ENCODE peak calls at places on chromosome X, in nine cellular contexts. T is T47D; E is GM23338; N is endothelial cell; M is AG20443; L is amygdala; A is KBM-7; W is fibroblast of the aortic adventitia; I is activated T-cell treated with anti-CD3 and anti-CD28 coated beads, Interleukin-2, amount 50 U/mL, for 1 hour. O is an unnamed sample.

GRCh38 chrX:48937065-48937907 is 18.5 kb upstream of the PIM2 start:
- DNase-seq in T (no peak), E (peak), N (no peak), M (no peak), L (no peak), A (peak), W (no peak), I (peak), O (no peak)

GRCh38 chrX:9476810-9477575 is 12.1 kb downstream of the TBL1X start:
- DNase-seq in T (no peak), E (no peak), N (no peak), M (no peak), L (no peak), A (no peak), W (no peak), I (no peak), O (no peak)

GRCh38 chrX:150841466-150842197 is 56.8 kb downstream of the CD99L2 start:
- DNase-seq in T (no peak), E (no peak), N (no peak), M (peak), L (no peak), A (no peak), W (peak), I (no peak), O (no peak)

GRCh38 chrX:10077425-10078188 is 79.2 kb upstream of the CLCN4 start:
- DNase-seq in T (no peak), E (no peak), N (no peak), M (no peak), L (no peak), A (no peak), W (no peak), I (no peak), O (no peak)

GRCh38 chrX:10486373-10486772 is 134.0 kb downstream of the MID1 start:
- DNase-seq in T (peak), E (no peak), N (no peak), M (peak), L (no peak), A (no peak), W (peak), I (no peak), O (no peak)

GRCh38 chrX:15242899-15243555 is 26.9 kb downstream of the ASB9 start:
- DNase-seq in T (peak), E (peak), N (peak), M (peak), L (no peak), A (peak), W (peak), I (no peak), O (peak)

GRCh38 chrX:73812256-73812655 is 249.3 kb downstream of the CHIC1 start:
- DNase-seq in T (no peak), E (no peak), N (no peak), M (peak), L (no peak), A (no peak), W (no peak), I (no peak), O (no peak)

GRCh38 chrX:151174581-151175282 is 1.7 kb upstream of the GPR50 start:
- DNase-seq in T (no peak), E (peak), N (peak), M (no peak), L (no peak), A (no peak), W (no peak), I (no peak), O (no peak)

GRCh38 chrX:15674514-15674898 is 9.9 kb upstream of the CLTRN start:
- DNase-seq in T (peak), E (peak), N (peak), M (peak), L (no peak), A (peak), W (peak), I (no peak), O (peak)

GRCh38 chrX:23235051-23235450 is 99.6 kb upstream of the PTCHD1 start:
- DNase-seq in T (no peak), E (peak), N (no peak), M (no peak), L (no peak), A (no peak), W (no peak), I (no peak), O (no peak)

GRCh38 chrX:71367396-71367795 is 1.2 kb downstream of the TAF1 start:
- DNase-seq in T (no peak), E (no peak), N (no peak), M (no peak), L (no peak), A (no peak), W (peak), I (peak), O (no peak)

GRCh38 chrX:123962006-123962485 is 540 bp downstream of the STAG2 start:
- DNase-seq in T (peak), E (peak), N (no peak), M (peak), L (no peak), A (no peak), W (no peak), I (no peak), O (no peak)

GRCh38 chrX:3577551-3577950 is 135.9 kb downstream of the PRKX start:
- DNase-seq in T (no peak), E (no peak), N (no peak), M (no peak), L (no peak), A (no peak), W (no peak), I (no peak), O (no peak)

GRCh38 chrX:153816821-153817220 is 13.5 kb downstream of the PDZD4 start:
- DNase-seq in T (no peak), E (no peak), N (no peak), M (no peak), L (no peak), A (peak), W (no peak), I (peak), O (no peak)

GRCh38 chrX:63439580-63439979 is 88.4 kb upstream of the SPIN4 start:
- DNase-seq in T (no peak), E (no peak), N (no peak), M (no peak), L (no peak), A (no peak), W (no peak), I (no peak), O (no peak)

GRCh38 chrX:150546711-150547153 is 21.7 kb upstream of the MTM1 start:
- DNase-seq in T (no peak), E (no peak), N (no peak), M (no peak), L (no peak), A (peak), W (peak), I (peak), O (no peak)

GRCh38 chrX:2627272-2627867 is 63.7 kb upstream of the CD99 start:
- DNase-seq in T (peak), E (peak), N (no peak), M (peak), L (no peak), A (peak), W (peak), I (peak), O (peak)

GRCh38 chrX:155997436-155997835 is at the start of gene IL9R:
- DNase-seq in T (no peak), E (no peak), N (no peak), M (no peak), L (no peak), A (peak), W (no peak), I (peak), O (no peak)

GRCh38 chrX:118521435-118521834 is 25.8 kb downstream of the DOCK11 start:
- DNase-seq in T (no peak), E (no peak), N (no peak), M (peak), L (no peak), A (no peak), W (peak), I (no peak), O (no peak)

GRCh38 chrX:15838017-15838416 is 16.6 kb downstream of the AP1S2 start:
- DNase-seq in T (peak), E (peak), N (peak), M (peak), L (no peak), A (peak), W (no peak), I (no peak), O (no peak)

GRCh38 chrX:115968436-115969252 is 201.9 kb upstream of the AGTR2 start:
- DNase-seq in T (peak), E (peak), N (peak), M (no peak), L (peak), A (peak), W (peak), I (no peak), O (no peak)

GRCh38 chrX:9336501-9336900 is 128.4 kb upstream of the TBL1X start:
- DNase-seq in T (no peak), E (no peak), N (no peak), M (no peak), L (no peak), A (no peak), W (no peak), I (no peak), O (no peak)

GRCh38 chrX:39813631-39814246 is 284.0 kb downstream of the BCOR start:
- DNase-seq in T (no peak), E (no peak), N (no peak), M (peak), L (peak), A (no peak), W (peak), I (no peak), O (no peak)

GRCh38 chrX:118216086-118216485 is 99.5 kb upstream of the KLHL13 start:
- DNase-seq in T (peak), E (no peak), N (no peak), M (no peak), L (no peak), A (no peak), W (no peak), I (no peak), O (no peak)

GRCh38 chrX:129717902-129718301 is 20.9 kb upstream of the XPNPEP2 start:
- DNase-seq in T (no peak), E (no peak), N (no peak), M (peak), L (no peak), A (no peak), W (peak), I (no peak), O (no peak)

GRCh38 chrX:76172325-76172887 is 456 bp upstream of the PBDC1 start:
- DNase-seq in T (no peak), E (no peak), N (no peak), M (no peak), L (no peak), A (no peak), W (no peak), I (no peak), O (no peak)

GRCh38 chrX:54411732-54412131 is 28.5 kb upstream of the TSR2 start:
- DNase-seq in T (no peak), E (no peak), N (no peak), M (no peak), L (no peak), A (no peak), W (no peak), I (no peak), O (no peak)

GRCh38 chrX:123340691-123341090 is 156.6 kb downstream of the GRIA3 start:
- DNase-seq in T (no peak), E (no peak), N (no peak), M (peak), L (no peak), A (no peak), W (peak), I (no peak), O (no peak)